ENCODE peak calls at places on chromosomes 2 and 18, in five cellular contexts. X is glutamatergic neuron; J is K562; F is OCI-M1; I is activated effector memory CD4-positive, alpha-beta T cell treated with anti-CD3 and anti-CD28 coated beads, Interleukin-2, amount 50 U/mL, for 16 hours. E is an unnamed sample.

GRCh38 chr2:139609109-139609508 is 828.9 kb upstream of the NXPH2 start:
- DNase-seq in F (no peak), X (no peak), J (no peak), I (no peak), E (no peak)

GRCh38 chr2:37782721-37783438 is 111.4 kb upstream of the CDC42EP3 start:
- DNase-seq in I (no peak), F (no peak), J (no peak), X (no peak), E (no peak)

GRCh38 chr2:12705230-12705629 is 11.5 kb upstream of the TRIB2 start:
- DNase-seq in F (peak), I (no peak), J (no peak), X (no peak), E (no peak)

GRCh38 chr2:130911996-130912395 is 75.3 kb downstream of the ARHGEF4 start:
- DNase-seq in F (no peak), I (no peak), J (no peak), X (no peak), E (no peak)

GRCh38 chr2:193518061-193518817 is 1323.5 kb upstream of the TMEFF2 start:
- DNase-seq in X (no peak), J (no peak), I (no peak), F (no peak), E (no peak)

GRCh38 chr18:8084160-8084559 is 517.0 kb downstream of the PTPRM start:
- DNase-seq in J (peak), X (peak), F (peak), I (no peak), E (peak)

GRCh38 chr2:178426388-178426787 is 24.6 kb downstream of the PRKRA start:
- DNase-seq in X (no peak), J (no peak), I (no peak), F (no peak), E (no peak)

GRCh38 chr2:226875438-226876225 is 39.8 kb downstream of the RHBDD1 start:
- DNase-seq in J (no peak), I (no peak), F (no peak), X (no peak), E (no peak)

GRCh38 chr2:112841399-112842044 is 4.9 kb upstream of the IL1B start:
- DNase-seq in F (peak), X (no peak), J (no peak), I (no peak), E (no peak)

GRCh38 chr2:218476676-218477075 is 57.8 kb downstream of the VIL1 start:
- DNase-seq in J (no peak), X (no peak), I (no peak), F (no peak), E (no peak)

GRCh38 chr2:26818972-26819371 is 29.0 kb upstream of the DPYSL5 start:
- DNase-seq in J (no peak), F (no peak), X (no peak), I (no peak), E (no peak)

GRCh38 chr2:24489942-24490673 is 946 bp upstream of the NCOA1 start:
- DNase-seq in I (no peak), X (no peak), J (no peak), F (no peak), E (peak)

GRCh38 chr2:149329470-149330126 is 789 bp upstream of the LYPD6 start:
- DNase-seq in F (no peak), J (no peak), I (no peak), X (peak), E (peak)

GRCh38 chr2:223918671-223919134 is 26.4 kb downstream of the WDFY1 start:
- DNase-seq in F (no peak), I (no peak), X (no peak), J (no peak), E (no peak)

GRCh38 chr2:144519934-144520717 is at the start of gene ZEB2:
- DNase-seq in F (peak), J (peak), X (peak), I (peak), E (no peak)

GRCh38 chr2:216606551-216607527 is 26.4 kb upstream of the IGFBP2 start:
- DNase-seq in F (no peak), I (no peak), J (no peak), X (no peak), E (peak)

E was measured in NCI-H510A treated with DMSO at 0.1 percent for 48 hours.